ENCODE peak calls at places on chromosomes 1 and 21, in seven cellular contexts. A, I, C, M, Q, U and P are unnamed samples.

GRCh38 chr21:45848352-45848751 is 133.2 kb upstream of the COL6A1 start:
- DNase-seq in A (no peak), I (no peak), C (no peak), M (no peak), Q (no peak), U (no peak), P (no peak)

GRCh38 chr1:183033205-183033604 is 10.0 kb downstream of the LAMC1 start:
- DNase-seq in A (no peak), I (no peak), C (no peak), M (no peak), Q (no peak), U (no peak), P (peak)

GRCh38 chr1:94481473-94481933 is 60.1 kb downstream of the F3 start:
- DNase-seq in A (peak), I (peak), C (peak), M (peak), Q (peak), U (peak), P (peak)

GRCh38 chr1:16628361-16629111 is 15.2 kb upstream of the NBPF1 start:
- DNase-seq in A (no peak), I (no peak), C (no peak), M (no peak), Q (no peak), U (no peak), P (no peak)

GRCh38 chr1:208977861-208978260 is 605.7 kb upstream of the CAMK1G start:
- DNase-seq in A (no peak), I (no peak), C (no peak), M (no peak), Q (peak), U (no peak), P (no peak)

GRCh38 chr1:63704443-63704842 is 69.4 kb upstream of the ROR1 start:
- DNase-seq in A (no peak), I (peak), C (no peak), M (no peak), Q (no peak), U (no peak), P (no peak)

GRCh38 chr1:25728301-25728935 is 71.6 kb upstream of the SELENON start:
- DNase-seq in A (no peak), I (no peak), C (no peak), M (no peak), Q (no peak), U (no peak), P (no peak)

GRCh38 chr1:44031051-44031899 is at the start of gene SLC6A9:
- DNase-seq in A (peak), I (peak), C (peak), M (peak), Q (peak), U (peak), P (peak)

GRCh38 chr1:214514032-214514818 is 37.2 kb downstream of the PTPN14 start:
- DNase-seq in A (no peak), I (no peak), C (no peak), M (no peak), Q (peak), U (no peak), P (no peak)

GRCh38 chr1:38013027-38013588 is 574 bp downstream of the UTP11 start:
- DNase-seq in A (no peak), I (no peak), C (no peak), M (no peak), Q (peak), U (no peak), P (no peak)

GRCh38 chr1:247849616-247850015 is 7.4 kb upstream of the TRIM58 start:
- DNase-seq in A (no peak), I (no peak), C (no peak), M (no peak), Q (no peak), U (no peak), P (no peak)

GRCh38 chr1:223849352-223849751 is 3.6 kb upstream of the TP53BP2 start:
- DNase-seq in A (no peak), I (no peak), C (no peak), M (no peak), Q (no peak), U (no peak), P (no peak)

GRCh38 chr21:38343691-38344090 is 86.9 kb downstream of the KCNJ15 start:
- DNase-seq in A (no peak), I (peak), C (peak), M (no peak), Q (peak), U (no peak), P (no peak)

GRCh38 chr1:115874929-115875328 is 34.0 kb upstream of the NHLH2 start:
- DNase-seq in A (no peak), I (no peak), C (no peak), M (no peak), Q (peak), U (no peak), P (no peak)

GRCh38 chr1:64546018-64546417 is 76.1 kb downstream of the CACHD1 start:
- DNase-seq in A (no peak), I (no peak), C (no peak), M (no peak), Q (no peak), U (peak), P (no peak)

GRCh38 chr1:38662141-38662540 is 197.4 kb downstream of the RRAGC start:
- DNase-seq in A (no peak), I (no peak), C (no peak), M (no peak), Q (no peak), U (no peak), P (no peak)

GRCh38 chr1:55061000-55061705 is 21.8 kb downstream of the PCSK9 start:
- DNase-seq in A (no peak), I (no peak), C (no peak), M (no peak), Q (no peak), U (no peak), P (no peak)

GRCh38 chr1:3587133-3587733 is 24.1 kb downstream of the MEGF6 start:
- DNase-seq in A (no peak), I (no peak), C (no peak), M (no peak), Q (no peak), U (no peak), P (no peak)
- H3K27ac ChIP-seq in A (no peak), I (no peak), C (no peak), M (no peak), Q (no peak), U (no peak), P (no peak)

GRCh38 chr21:36539434-36540150 is 59.7 kb upstream of the CLDN14 start:
- DNase-seq in A (no peak), I (no peak), C (no peak), M (no peak), Q (no peak), U (no peak), P (no peak)
- H3K4me3 ChIP-seq in A (no peak), I (no peak), C (no peak), M (no peak), Q (no peak), U (no peak), P (no peak)

DNA sequence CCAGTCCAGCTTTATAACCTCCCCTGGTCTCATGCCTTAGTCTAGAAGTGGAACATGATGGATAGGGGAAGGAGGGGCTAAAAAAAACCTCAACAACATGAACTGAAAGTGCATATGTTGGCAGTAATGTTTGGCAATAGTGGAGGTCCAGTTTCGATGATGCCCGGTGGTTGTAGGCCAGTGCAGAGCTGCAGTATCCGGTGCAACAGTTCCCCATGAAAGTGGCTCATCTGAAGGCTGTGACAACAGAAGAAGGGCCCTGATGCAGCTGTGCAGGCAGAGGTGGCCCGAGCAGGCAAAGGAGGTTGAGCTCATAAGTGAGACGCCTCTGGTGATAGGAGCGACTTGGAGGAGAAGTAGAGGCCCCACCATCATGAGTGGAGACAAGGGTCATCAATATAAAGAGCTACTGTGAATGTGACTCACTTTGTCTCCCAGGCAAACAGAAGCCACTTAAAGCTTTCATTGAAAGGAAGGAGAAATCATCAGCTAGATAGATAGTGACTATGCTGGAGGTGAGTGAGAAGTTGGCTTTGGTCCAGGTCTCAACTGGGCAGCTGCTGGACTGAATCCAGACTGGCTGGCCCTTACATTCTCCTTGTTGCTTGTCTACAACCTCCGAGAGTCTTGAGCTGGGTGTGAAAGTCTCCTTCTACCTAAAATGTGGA is 10.2 kb upstream of the CREG1 start:
- DNase-seq in A (no peak), I (no peak), C (no peak), M (no peak), Q (no peak), U (peak), P (no peak)
- H3K27ac ChIP-seq in A (no peak), I (no peak), C (peak), M (no peak), Q (no peak), U (no peak), P (no peak)

GRCh38 chr21:28568692-28569091 is 424.0 kb downstream of the LTN1 start:
- DNase-seq in A (no peak), I (no peak), C (no peak), M (no peak), Q (no peak), U (no peak), P (no peak)
- H3K4me3 ChIP-seq in A (no peak), I (no peak), C (no peak), M (no peak), Q (no peak), U (no peak), P (no peak)